ENCODE peak calls at places on chromosomes 11 and 22, in five cellular contexts. P is mesenchymal stem cell, W is iPS-NIHi11, K is SJSA1, Y is HFFc6. F is an unnamed sample.
A peak's percentile ranks its signal among the peaks of the same experiment; 100 is the strongest.

GRCh38 chr11:62433141-62433543 is 14.3 kb downstream of the SCGB1A1 start:
- DNase-seq in P (no peak), W (no peak), K (no peak), Y (no peak), F (no peak)

GRCh38 chr11:95877288-95877687 is 46.6 kb downstream of the MTMR2 start:
- DNase-seq in P (peak; percentile 99), W (no peak), K (no peak), Y (peak; percentile 97), F (peak; percentile 63)

GRCh38 chr22:43953988-43954771 is 1.1 kb upstream of the SAMM50 start:
- DNase-seq in P (no peak), W (no peak), K (no peak), Y (no peak), F (no peak)

GRCh38 chr11:124119103-124119502 is 3.9 kb downstream of the VWA5A start:
- DNase-seq in P (no peak), W (no peak), K (no peak), Y (no peak), F (no peak)

GRCh38 chr22:50314455-50315288 is 7.2 kb upstream of the PLXNB2 start:
- DNase-seq in P (no peak), W (peak; percentile 46), K (no peak), Y (no peak), F (no peak)

GRCh38 chr22:40332319-40332781 is 13.9 kb upstream of the ADSL start:
- DNase-seq in P (peak; percentile 64), W (peak; percentile 26), K (peak; percentile 74), Y (no peak), F (no peak)

GRCh38 chr11:119334173-119334930 is at the start of gene RNF26:
- DNase-seq in P (peak; percentile 99), W (peak; percentile 96), K (peak; percentile 92), Y (peak; percentile 96), F (peak; percentile 99)

GRCh38 chr11:81870066-81870412 is 863.6 kb downstream of the FAM181B start:
- DNase-seq in P (no peak), W (no peak), K (no peak), Y (no peak), F (no peak)

GRCh38 chr11:115761348-115761747 is 257.1 kb upstream of the CADM1 start:
- DNase-seq in P (no peak), W (no peak), K (no peak), Y (no peak), F (no peak)

GRCh38 chr11:17604913-17605230 is 57.8 kb downstream of the OTOG start:
- DNase-seq in P (no peak), W (no peak), K (no peak), Y (no peak), F (no peak)